ENCODE peak calls at places on chromosomes 12 and 14, in eight cellular contexts. One of them, this sample, is unnamed.
A peak's percentile ranks its signal among the peaks of the same experiment; 100 is the strongest.

GRCh38 chr12:108734200-108734906 is 3.0 kb upstream of the CORO1C start:
- DNase-seq in tibial nerve: no peak
- DNase-seq in lower leg skin: peak; percentile 43
- DNase-seq in transverse colon: peak; percentile 82
- DNase-seq in stomach: peak; percentile 61
- DNase-seq in body of pancreas: peak; percentile 87
- DNase-seq in breast epithelium: no peak
- DNase-seq in heart left ventricle: no peak
- DNase-seq in this sample: no peak

GRCh38 chr14:75886661-75887348 is 95.0 kb downstream of the TGFB3 start:
- DNase-seq in breast epithelium: no peak
- DNase-seq in heart left ventricle: no peak
- DNase-seq in body of pancreas: no peak
- DNase-seq in tibial nerve: no peak
- DNase-seq in transverse colon: no peak
- DNase-seq in stomach: no peak
- DNase-seq in lower leg skin: peak; percentile 18
- DNase-seq in this sample: no peak

GRCh38 chr12:71303199-71303598 is 136.4 kb upstream of the LGR5 start:
- DNase-seq in heart left ventricle: no peak
- DNase-seq in breast epithelium: no peak
- DNase-seq in stomach: no peak
- DNase-seq in body of pancreas: no peak
- DNase-seq in lower leg skin: no peak
- DNase-seq in tibial nerve: no peak
- DNase-seq in transverse colon: no peak
- DNase-seq in this sample: no peak

GRCh38 chr14:102222009-102222575 is 82.4 kb downstream of the WDR20 start:
- DNase-seq in stomach: no peak
- DNase-seq in transverse colon: no peak
- DNase-seq in tibial nerve: no peak
- DNase-seq in breast epithelium: no peak
- DNase-seq in lower leg skin: no peak
- DNase-seq in body of pancreas: no peak
- DNase-seq in heart left ventricle: no peak
- DNase-seq in this sample: no peak

GRCh38 chr12:59808317-59808910 is 212.6 kb downstream of the SLC16A7 start:
- DNase-seq in lower leg skin: no peak
- DNase-seq in tibial nerve: no peak
- DNase-seq in body of pancreas: peak; percentile 25
- DNase-seq in heart left ventricle: no peak
- DNase-seq in transverse colon: no peak
- DNase-seq in breast epithelium: no peak
- DNase-seq in stomach: no peak
- DNase-seq in this sample: no peak

GRCh38 chr12:9392842-9393241 is 184.6 kb upstream of the PZP start:
- DNase-seq in breast epithelium: no peak
- DNase-seq in tibial nerve: no peak
- DNase-seq in stomach: no peak
- DNase-seq in body of pancreas: no peak
- DNase-seq in heart left ventricle: no peak
- DNase-seq in transverse colon: no peak
- DNase-seq in lower leg skin: no peak
- DNase-seq in this sample: no peak

GRCh38 chr12:45327823-45328383 is 112.0 kb downstream of the ANO6 start:
- DNase-seq in tibial nerve: no peak
- DNase-seq in body of pancreas: no peak
- DNase-seq in breast epithelium: no peak
- DNase-seq in transverse colon: no peak
- DNase-seq in lower leg skin: no peak
- DNase-seq in stomach: no peak
- DNase-seq in heart left ventricle: no peak
- DNase-seq in this sample: no peak

GRCh38 chr12:67111182-67111581 is 158.0 kb upstream of the CAND1 start:
- DNase-seq in transverse colon: no peak
- DNase-seq in body of pancreas: peak; percentile 35
- DNase-seq in tibial nerve: no peak
- DNase-seq in heart left ventricle: no peak
- DNase-seq in stomach: no peak
- DNase-seq in lower leg skin: peak; percentile 18
- DNase-seq in breast epithelium: no peak
- DNase-seq in this sample: no peak

GRCh38 chr14:101882141-101882935 is 82.0 kb upstream of the DYNC1H1 start:
- DNase-seq in breast epithelium: no peak
- DNase-seq in transverse colon: no peak
- DNase-seq in tibial nerve: no peak
- DNase-seq in heart left ventricle: no peak
- DNase-seq in body of pancreas: no peak
- DNase-seq in lower leg skin: no peak
- DNase-seq in stomach: no peak
- DNase-seq in this sample: no peak

GRCh38 chr14:65230287-65230728 is 128.0 kb upstream of the MAX start:
- DNase-seq in heart left ventricle: peak; percentile 80
- DNase-seq in tibial nerve: peak; percentile 47
- DNase-seq in transverse colon: no peak
- DNase-seq in breast epithelium: no peak
- DNase-seq in lower leg skin: no peak
- DNase-seq in body of pancreas: peak; percentile 62
- DNase-seq in stomach: peak; percentile 83
- DNase-seq in this sample: no peak

GRCh38 chr12:119715268-119715620 is 47.3 kb downstream of the PRKAB1 start:
- DNase-seq in body of pancreas: no peak
- DNase-seq in lower leg skin: no peak
- DNase-seq in stomach: no peak
- DNase-seq in breast epithelium: no peak
- DNase-seq in transverse colon: no peak
- DNase-seq in heart left ventricle: no peak
- DNase-seq in tibial nerve: no peak
- DNase-seq in this sample: no peak

GRCh38 chr12:52063081-52063985 is 6.4 kb upstream of the ATG101 start:
- DNase-seq in heart left ventricle: peak; percentile 60
- DNase-seq in breast epithelium: no peak
- DNase-seq in lower leg skin: no peak
- DNase-seq in body of pancreas: peak; percentile 43
- DNase-seq in stomach: no peak
- DNase-seq in transverse colon: no peak
- DNase-seq in tibial nerve: no peak
- DNase-seq in this sample: no peak

GRCh38 chr14:20697273-20698017 is 8.9 kb downstream of the ANG start:
- DNase-seq in breast epithelium: no peak
- DNase-seq in lower leg skin: peak; percentile 50
- DNase-seq in transverse colon: peak; percentile 73
- DNase-seq in stomach: peak; percentile 79
- DNase-seq in body of pancreas: peak; percentile 78
- DNase-seq in heart left ventricle: peak; percentile 40
- DNase-seq in tibial nerve: peak; percentile 68
- DNase-seq in this sample: peak; percentile 68

GRCh38 chr12:93403988-93404803 is 26.5 kb downstream of the NUDT4 start:
- DNase-seq in heart left ventricle: no peak
- DNase-seq in stomach: no peak
- DNase-seq in body of pancreas: no peak
- DNase-seq in breast epithelium: no peak
- DNase-seq in lower leg skin: no peak
- DNase-seq in transverse colon: no peak
- DNase-seq in tibial nerve: no peak
- DNase-seq in this sample: no peak
- TF ChIP-seq POLR2A in heart left ventricle: no peak
- TF ChIP-seq POLR2A in stomach: no peak
- TF ChIP-seq POLR2A in body of pancreas: no peak
- TF ChIP-seq POLR2A in breast epithelium: no peak
- TF ChIP-seq POLR2A in lower leg skin: no peak
- TF ChIP-seq POLR2A in transverse colon: no peak
- TF ChIP-seq POLR2A in tibial nerve: no peak
- TF ChIP-seq POLR2A in this sample: no peak

DNA sequence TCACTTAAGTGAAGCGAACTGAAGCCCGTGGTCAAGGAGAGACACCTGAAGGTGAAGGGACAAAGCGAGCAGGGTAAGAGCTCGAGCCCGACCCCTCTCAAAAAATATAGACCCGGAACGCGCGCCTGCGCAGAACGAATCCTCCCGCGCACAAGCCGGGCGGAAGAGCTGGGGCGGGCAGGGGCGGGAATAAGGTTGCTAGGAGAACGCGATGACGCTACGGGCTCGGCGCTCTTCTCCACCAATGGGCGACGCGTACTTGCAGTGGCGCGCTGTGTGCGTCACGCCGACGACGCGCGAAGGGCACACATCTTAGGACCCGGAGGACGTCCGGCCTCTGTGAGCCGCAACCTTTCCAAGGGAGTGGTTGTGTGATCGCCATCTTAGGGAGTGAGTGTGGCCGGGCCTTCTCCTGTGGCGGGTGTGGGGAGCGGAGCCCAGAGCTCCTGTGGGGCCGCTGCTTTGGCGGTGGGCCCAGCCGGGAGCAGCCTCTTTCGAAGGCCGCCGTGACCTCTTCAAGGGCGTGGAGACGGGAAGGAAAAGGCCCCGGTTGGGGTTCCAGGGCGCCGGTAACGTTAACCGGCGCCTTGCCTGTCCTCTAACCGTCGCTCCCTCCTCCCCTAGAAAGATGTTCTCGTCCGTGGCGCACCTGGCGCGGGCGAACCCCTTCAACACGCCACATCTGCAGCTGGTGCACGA is at the start of gene SLC25A3:
- DNase-seq in lower leg skin: peak; percentile 96
- DNase-seq in tibial nerve: peak; percentile 92
- DNase-seq in stomach: peak; percentile 96
- DNase-seq in transverse colon: peak; percentile 97
- DNase-seq in heart left ventricle: peak; percentile 97
- DNase-seq in body of pancreas: peak; percentile 98
- DNase-seq in breast epithelium: peak; percentile 94
- DNase-seq in this sample: peak; percentile 96
- TF ChIP-seq POLR2A in lower leg skin: no peak
- TF ChIP-seq POLR2A in tibial nerve: peak; percentile 96
- TF ChIP-seq POLR2A in stomach: peak; percentile 85
- TF ChIP-seq POLR2A in transverse colon: peak; percentile 99
- TF ChIP-seq POLR2A in heart left ventricle: peak; percentile 81
- TF ChIP-seq POLR2A in body of pancreas: peak; percentile 99
- TF ChIP-seq POLR2A in breast epithelium: peak; percentile 78
- TF ChIP-seq POLR2A in this sample: peak; percentile 98

DNA sequence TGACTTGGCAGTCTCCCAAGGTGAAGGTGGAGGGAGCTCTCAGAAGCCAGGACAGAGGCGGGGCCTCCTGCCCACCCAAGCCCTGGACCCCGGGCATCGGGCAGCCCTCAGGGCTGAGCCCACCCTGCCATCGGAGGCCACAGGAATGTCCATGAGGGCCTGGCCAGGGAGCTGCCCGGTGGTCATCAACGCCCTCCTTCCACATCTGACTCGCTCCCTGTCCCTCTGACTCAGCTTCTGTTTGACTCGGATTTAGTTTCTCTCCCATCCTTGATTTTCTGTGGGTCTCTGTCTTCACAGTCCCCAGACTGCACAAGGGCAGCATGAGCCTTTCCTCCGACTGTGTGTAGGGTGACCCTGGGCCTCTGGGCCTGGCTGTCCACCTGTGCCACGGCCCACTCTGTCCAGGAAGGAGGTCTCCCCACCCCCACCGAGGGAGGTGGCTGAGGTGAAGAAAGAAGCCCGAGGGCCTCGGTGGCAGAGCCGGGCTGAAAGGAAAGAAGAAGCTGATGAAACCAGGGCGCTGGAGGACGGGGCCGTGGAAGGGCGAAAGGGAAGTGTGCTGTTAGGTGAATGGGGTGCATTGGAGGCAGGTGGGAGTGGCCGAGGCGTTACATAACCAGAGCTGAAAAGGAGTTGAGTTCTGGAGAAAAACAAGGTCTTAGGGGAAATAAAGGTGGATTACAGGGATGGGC is 16.8 kb upstream of the TMEM106C start:
- DNase-seq in tibial nerve: no peak
- DNase-seq in body of pancreas: no peak
- DNase-seq in heart left ventricle: no peak
- DNase-seq in lower leg skin: no peak
- DNase-seq in breast epithelium: no peak
- DNase-seq in transverse colon: no peak
- DNase-seq in stomach: no peak
- DNase-seq in this sample: no peak
- TF ChIP-seq POLR2A in tibial nerve: no peak
- TF ChIP-seq POLR2A in body of pancreas: no peak
- TF ChIP-seq POLR2A in heart left ventricle: no peak
- TF ChIP-seq POLR2A in lower leg skin: no peak
- TF ChIP-seq POLR2A in breast epithelium: no peak
- TF ChIP-seq POLR2A in transverse colon: no peak
- TF ChIP-seq POLR2A in stomach: no peak
- TF ChIP-seq POLR2A in this sample: no peak

GRCh38 chr12:47378222-47378582 is 298.4 kb upstream of the AMIGO2 start:
- DNase-seq in tibial nerve: no peak
- DNase-seq in stomach: no peak
- DNase-seq in transverse colon: no peak
- DNase-seq in body of pancreas: no peak
- DNase-seq in lower leg skin: no peak
- DNase-seq in breast epithelium: no peak
- DNase-seq in heart left ventricle: no peak
- DNase-seq in this sample: no peak

GRCh38 chr12:47376937-47377336 is 297.2 kb upstream of the AMIGO2 start:
- DNase-seq in body of pancreas: no peak
- DNase-seq in tibial nerve: no peak
- DNase-seq in breast epithelium: no peak
- DNase-seq in heart left ventricle: no peak
- DNase-seq in lower leg skin: no peak
- DNase-seq in stomach: no peak
- DNase-seq in transverse colon: no peak
- DNase-seq in this sample: no peak

GRCh38 chr12:47378907-47379306 is 299.1 kb upstream of the AMIGO2 start:
- DNase-seq in transverse colon: no peak
- DNase-seq in stomach: no peak
- DNase-seq in heart left ventricle: no peak
- DNase-seq in lower leg skin: no peak
- DNase-seq in body of pancreas: no peak
- DNase-seq in breast epithelium: no peak
- DNase-seq in tibial nerve: no peak
- DNase-seq in this sample: no peak

GRCh38 chr12:47373554-47374150 is 293.9 kb upstream of the AMIGO2 start:
- DNase-seq in breast epithelium: no peak
- DNase-seq in lower leg skin: no peak
- DNase-seq in stomach: no peak
- DNase-seq in body of pancreas: no peak
- DNase-seq in transverse colon: no peak
- DNase-seq in heart left ventricle: no peak
- DNase-seq in tibial nerve: no peak
- DNase-seq in this sample: no peak

GRCh38 chr12:47377414-47378221 is 297.9 kb upstream of the AMIGO2 start:
- DNase-seq in heart left ventricle: peak; percentile 87
- DNase-seq in stomach: peak; percentile 72
- DNase-seq in lower leg skin: peak; percentile 47
- DNase-seq in breast epithelium: peak; percentile 87
- DNase-seq in tibial nerve: peak; percentile 61
- DNase-seq in transverse colon: peak; percentile 86
- DNase-seq in body of pancreas: peak; percentile 44
- DNase-seq in this sample: peak; percentile 90
- TF ChIP-seq POLR2A in heart left ventricle: no peak
- TF ChIP-seq POLR2A in stomach: no peak
- TF ChIP-seq POLR2A in lower leg skin: no peak
- TF ChIP-seq POLR2A in breast epithelium: no peak
- TF ChIP-seq POLR2A in tibial nerve: no peak
- TF ChIP-seq POLR2A in transverse colon: no peak
- TF ChIP-seq POLR2A in body of pancreas: no peak
- TF ChIP-seq POLR2A in this sample: no peak